ENCODE peak calls at places on chromosomes 11 and 22, in ten cellular contexts. One of them, this sample, is unnamed.

GRCh38 chr11:69442012-69442806 is 39.3 kb upstream of the LINC01488 start:
- DNase-seq in ovary: no peak
- DNase-seq in body of pancreas: no peak
- DNase-seq in adrenal gland: no peak
- DNase-seq in heart left ventricle: peak
- DNase-seq in tibial nerve: no peak
- DNase-seq in IMR-90: no peak
- DNase-seq in transverse colon: no peak
- DNase-seq in sigmoid colon: peak
- DNase-seq in right lobe of liver: peak
- DNase-seq in this sample: no peak

GRCh38 chr22:33922268-33922667 is 2.0 kb upstream of the LARGE1 start:
- DNase-seq in ovary: peak
- DNase-seq in tibial nerve: peak
- DNase-seq in transverse colon: peak
- DNase-seq in adrenal gland: peak
- DNase-seq in IMR-90: peak
- DNase-seq in sigmoid colon: peak
- DNase-seq in heart left ventricle: no peak
- DNase-seq in body of pancreas: peak
- DNase-seq in right lobe of liver: peak
- DNase-seq in this sample: peak

GRCh38 chr11:16891170-16891569 is 123.0 kb downstream of the PLEKHA7 start:
- DNase-seq in body of pancreas: no peak
- DNase-seq in transverse colon: no peak
- DNase-seq in ovary: no peak
- DNase-seq in tibial nerve: no peak
- DNase-seq in heart left ventricle: no peak
- DNase-seq in adrenal gland: no peak
- DNase-seq in sigmoid colon: no peak
- DNase-seq in right lobe of liver: no peak
- DNase-seq in IMR-90: peak
- DNase-seq in this sample: no peak

GRCh38 chr22:37281195-37281594 is 1.1 kb upstream of the CYTH4 start:
- DNase-seq in adrenal gland: no peak
- DNase-seq in IMR-90: no peak
- DNase-seq in sigmoid colon: no peak
- DNase-seq in body of pancreas: no peak
- DNase-seq in transverse colon: no peak
- DNase-seq in right lobe of liver: no peak
- DNase-seq in ovary: no peak
- DNase-seq in heart left ventricle: no peak
- DNase-seq in tibial nerve: no peak
- DNase-seq in this sample: no peak

GRCh38 chr22:28736296-28737155 is 5.1 kb downstream of the CHEK2 start:
- DNase-seq in tibial nerve: no peak
- DNase-seq in adrenal gland: no peak
- DNase-seq in heart left ventricle: no peak
- DNase-seq in ovary: no peak
- DNase-seq in right lobe of liver: no peak
- DNase-seq in transverse colon: no peak
- DNase-seq in IMR-90: no peak
- DNase-seq in body of pancreas: no peak
- DNase-seq in sigmoid colon: no peak
- DNase-seq in this sample: no peak

GRCh38 chr22:50191041-50191740 is 5.5 kb downstream of the TRABD start:
- DNase-seq in tibial nerve: no peak
- DNase-seq in IMR-90: no peak
- DNase-seq in transverse colon: peak
- DNase-seq in ovary: peak
- DNase-seq in sigmoid colon: no peak
- DNase-seq in heart left ventricle: peak
- DNase-seq in adrenal gland: peak
- DNase-seq in body of pancreas: no peak
- DNase-seq in right lobe of liver: no peak
- DNase-seq in this sample: no peak

GRCh38 chr11:112227002-112227401 is 774 bp downstream of the PTS start:
- DNase-seq in body of pancreas: no peak
- DNase-seq in sigmoid colon: no peak
- DNase-seq in heart left ventricle: no peak
- DNase-seq in transverse colon: no peak
- DNase-seq in tibial nerve: no peak
- DNase-seq in ovary: peak
- DNase-seq in right lobe of liver: no peak
- DNase-seq in adrenal gland: no peak
- DNase-seq in IMR-90: peak
- DNase-seq in this sample: no peak

GRCh38 chr22:24446291-24446611 is 18.9 kb downstream of the ADORA2A start:
- DNase-seq in IMR-90: no peak
- DNase-seq in tibial nerve: no peak
- DNase-seq in heart left ventricle: no peak
- DNase-seq in ovary: no peak
- DNase-seq in transverse colon: no peak
- DNase-seq in right lobe of liver: no peak
- DNase-seq in body of pancreas: no peak
- DNase-seq in sigmoid colon: no peak
- DNase-seq in adrenal gland: no peak
- DNase-seq in this sample: no peak

GRCh38 chr22:38792833-38793232 is 1.1 kb downstream of the DNAL4 start:
- DNase-seq in tibial nerve: no peak
- DNase-seq in IMR-90: peak
- DNase-seq in heart left ventricle: no peak
- DNase-seq in right lobe of liver: no peak
- DNase-seq in sigmoid colon: peak
- DNase-seq in ovary: no peak
- DNase-seq in adrenal gland: no peak
- DNase-seq in transverse colon: no peak
- DNase-seq in body of pancreas: no peak
- DNase-seq in this sample: no peak

GRCh38 chr11:118295834-118296454 is 8.6 kb upstream of the CD3E start:
- DNase-seq in right lobe of liver: no peak
- DNase-seq in adrenal gland: no peak
- DNase-seq in sigmoid colon: no peak
- DNase-seq in ovary: no peak
- DNase-seq in heart left ventricle: no peak
- DNase-seq in tibial nerve: no peak
- DNase-seq in IMR-90: peak
- DNase-seq in transverse colon: peak
- DNase-seq in body of pancreas: peak
- DNase-seq in this sample: peak

GRCh38 chr11:46706886-46707285 is 6.1 kb downstream of the ZNF408 start:
- DNase-seq in sigmoid colon: no peak
- DNase-seq in transverse colon: no peak
- DNase-seq in ovary: no peak
- DNase-seq in tibial nerve: no peak
- DNase-seq in right lobe of liver: no peak
- DNase-seq in body of pancreas: no peak
- DNase-seq in heart left ventricle: no peak
- DNase-seq in adrenal gland: no peak
- DNase-seq in IMR-90: no peak
- DNase-seq in this sample: no peak

GRCh38 chr11:57434640-57435546 is 8.0 kb upstream of the SLC43A3 start:
- DNase-seq in sigmoid colon: no peak
- DNase-seq in IMR-90: peak
- DNase-seq in ovary: no peak
- DNase-seq in adrenal gland: no peak
- DNase-seq in heart left ventricle: no peak
- DNase-seq in body of pancreas: no peak
- DNase-seq in right lobe of liver: peak
- DNase-seq in tibial nerve: peak
- DNase-seq in transverse colon: no peak
- DNase-seq in this sample: peak

GRCh38 chr11:19498986-19499669 is 213.5 kb upstream of the NAV2 start:
- DNase-seq in body of pancreas: no peak
- DNase-seq in IMR-90: peak
- DNase-seq in adrenal gland: no peak
- DNase-seq in right lobe of liver: no peak
- DNase-seq in tibial nerve: no peak
- DNase-seq in sigmoid colon: no peak
- DNase-seq in heart left ventricle: no peak
- DNase-seq in transverse colon: no peak
- DNase-seq in ovary: no peak
- DNase-seq in this sample: peak

GRCh38 chr11:123057604-123058305 is 4.2 kb downstream of the HSPA8 start:
- DNase-seq in transverse colon: no peak
- DNase-seq in right lobe of liver: no peak
- DNase-seq in heart left ventricle: no peak
- DNase-seq in tibial nerve: no peak
- DNase-seq in ovary: no peak
- DNase-seq in IMR-90: no peak
- DNase-seq in body of pancreas: no peak
- DNase-seq in adrenal gland: no peak
- DNase-seq in sigmoid colon: no peak
- DNase-seq in this sample: no peak
- H3K27ac ChIP-seq in transverse colon: no peak
- H3K27ac ChIP-seq in right lobe of liver: no peak
- H3K27ac ChIP-seq in heart left ventricle: no peak
- H3K27ac ChIP-seq in tibial nerve: peak
- H3K27ac ChIP-seq in ovary: no peak
- H3K27ac ChIP-seq in IMR-90: no peak
- H3K27ac ChIP-seq in body of pancreas: no peak
- H3K27ac ChIP-seq in adrenal gland: no peak
- H3K27ac ChIP-seq in sigmoid colon: peak
- H3K27ac ChIP-seq in this sample: no peak

DNA sequence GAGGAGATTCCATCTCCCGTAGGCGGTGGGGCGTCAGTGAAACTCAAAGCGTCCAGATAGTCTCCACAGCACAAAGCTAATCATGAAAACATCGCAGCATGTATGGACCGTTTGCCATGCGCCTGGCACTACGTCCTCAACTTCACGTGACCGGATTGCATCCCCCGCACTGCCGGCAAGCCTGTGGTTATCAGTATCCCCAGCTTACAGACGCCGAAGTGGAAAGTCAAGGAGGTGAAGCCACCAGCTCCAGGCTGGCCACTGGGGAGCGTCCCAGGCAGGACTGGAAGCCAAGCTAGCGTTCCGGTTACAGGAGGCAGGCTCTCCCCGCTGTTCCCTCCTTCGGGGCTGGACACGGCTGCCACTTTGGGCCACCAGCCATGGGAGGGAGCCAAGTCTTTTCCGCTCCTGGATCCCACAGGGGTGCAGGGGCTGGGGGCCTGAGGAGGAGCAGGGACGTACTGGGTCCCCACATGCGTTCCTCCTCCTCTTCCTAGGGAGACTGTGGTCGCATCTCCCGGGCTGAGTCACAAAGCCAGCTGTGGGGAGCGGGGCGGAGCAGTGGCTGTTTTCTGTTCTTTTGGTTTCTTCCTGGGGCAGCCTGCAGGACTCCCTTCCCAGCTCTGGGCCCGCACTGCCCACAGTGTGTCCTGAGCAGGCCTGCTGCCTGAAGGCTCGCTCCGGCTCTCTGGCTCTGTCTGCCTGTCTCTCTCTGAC is 4.3 kb upstream of the OSBPL5 start:
- DNase-seq in ovary: no peak
- DNase-seq in right lobe of liver: peak
- DNase-seq in tibial nerve: peak
- DNase-seq in transverse colon: peak
- DNase-seq in IMR-90: peak
- DNase-seq in sigmoid colon: peak
- DNase-seq in adrenal gland: peak
- DNase-seq in body of pancreas: peak
- DNase-seq in heart left ventricle: no peak
- DNase-seq in this sample: peak
- TF ChIP-seq CTCF in ovary: no peak
- TF ChIP-seq CTCF in right lobe of liver: no peak
- TF ChIP-seq CTCF in tibial nerve: no peak
- TF ChIP-seq CTCF in transverse colon: no peak
- TF ChIP-seq CTCF in IMR-90: peak
- TF ChIP-seq CTCF in sigmoid colon: no peak
- TF ChIP-seq CTCF in adrenal gland: no peak
- TF ChIP-seq CTCF in body of pancreas: no peak
- TF ChIP-seq CTCF in heart left ventricle: no peak
- TF ChIP-seq CTCF in this sample: no peak

DNA sequence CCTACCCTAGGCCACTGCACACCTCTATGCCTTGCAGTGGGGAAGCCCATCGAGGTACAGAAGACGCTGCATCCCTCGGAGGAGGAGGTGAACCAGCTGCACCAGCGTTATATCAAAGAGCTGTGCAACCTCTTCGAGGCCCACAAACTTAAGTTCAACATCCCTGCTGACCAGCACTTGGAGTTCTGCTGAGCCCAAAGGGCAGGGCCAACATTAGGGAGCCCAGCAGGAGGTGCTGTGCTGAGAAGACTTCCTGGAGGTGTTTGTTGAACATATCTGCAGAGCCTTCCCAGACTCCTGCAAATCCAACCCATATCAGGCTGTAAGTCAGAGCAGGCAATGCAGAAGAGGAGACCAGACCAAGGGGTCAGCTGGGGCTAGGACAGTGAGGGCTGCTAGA is 13.5 kb downstream of the MOGAT2 start:
- DNase-seq in IMR-90: no peak
- DNase-seq in transverse colon: no peak
- DNase-seq in tibial nerve: no peak
- DNase-seq in sigmoid colon: no peak
- DNase-seq in body of pancreas: no peak
- DNase-seq in ovary: no peak
- DNase-seq in right lobe of liver: no peak
- DNase-seq in adrenal gland: no peak
- DNase-seq in heart left ventricle: no peak
- DNase-seq in this sample: no peak
- TF ChIP-seq POLR2A in IMR-90: no peak
- TF ChIP-seq POLR2A in transverse colon: no peak
- TF ChIP-seq POLR2A in tibial nerve: no peak
- TF ChIP-seq POLR2A in sigmoid colon: no peak
- TF ChIP-seq POLR2A in body of pancreas: no peak
- TF ChIP-seq POLR2A in ovary: no peak
- TF ChIP-seq POLR2A in right lobe of liver: no peak
- TF ChIP-seq POLR2A in adrenal gland: no peak
- TF ChIP-seq POLR2A in heart left ventricle: no peak
- TF ChIP-seq POLR2A in this sample: no peak

GRCh38 chr22:49012695-49013094 is 815.0 kb downstream of the BRD1 start:
- DNase-seq in body of pancreas: no peak
- DNase-seq in right lobe of liver: no peak
- DNase-seq in sigmoid colon: no peak
- DNase-seq in adrenal gland: peak
- DNase-seq in ovary: no peak
- DNase-seq in heart left ventricle: no peak
- DNase-seq in tibial nerve: no peak
- DNase-seq in IMR-90: no peak
- DNase-seq in transverse colon: no peak
- DNase-seq in this sample: no peak

GRCh38 chr22:49013707-49014106 is 814.0 kb downstream of the BRD1 start:
- DNase-seq in right lobe of liver: peak
- DNase-seq in heart left ventricle: no peak
- DNase-seq in tibial nerve: no peak
- DNase-seq in adrenal gland: peak
- DNase-seq in transverse colon: no peak
- DNase-seq in ovary: no peak
- DNase-seq in body of pancreas: no peak
- DNase-seq in IMR-90: no peak
- DNase-seq in sigmoid colon: peak
- DNase-seq in this sample: no peak

GRCh38 chr22:49015993-49016908 is 811.4 kb downstream of the BRD1 start:
- DNase-seq in heart left ventricle: peak
- DNase-seq in tibial nerve: no peak
- DNase-seq in IMR-90: no peak
- DNase-seq in right lobe of liver: peak
- DNase-seq in transverse colon: no peak
- DNase-seq in body of pancreas: peak
- DNase-seq in ovary: peak
- DNase-seq in adrenal gland: peak
- DNase-seq in sigmoid colon: peak
- DNase-seq in this sample: no peak

GRCh38 chr22:49015459-49015858 is 812.2 kb downstream of the BRD1 start:
- DNase-seq in right lobe of liver: peak
- DNase-seq in tibial nerve: no peak
- DNase-seq in body of pancreas: no peak
- DNase-seq in ovary: no peak
- DNase-seq in transverse colon: no peak
- DNase-seq in sigmoid colon: peak
- DNase-seq in heart left ventricle: no peak
- DNase-seq in adrenal gland: peak
- DNase-seq in IMR-90: no peak
- DNase-seq in this sample: no peak

GRCh38 chr22:49014227-49015201 is 813.2 kb downstream of the BRD1 start:
- DNase-seq in adrenal gland: peak
- DNase-seq in body of pancreas: peak
- DNase-seq in heart left ventricle: peak
- DNase-seq in transverse colon: no peak
- DNase-seq in ovary: no peak
- DNase-seq in sigmoid colon: peak
- DNase-seq in IMR-90: no peak
- DNase-seq in tibial nerve: no peak
- DNase-seq in right lobe of liver: peak
- DNase-seq in this sample: no peak
- H3K27ac ChIP-seq in adrenal gland: no peak
- H3K27ac ChIP-seq in body of pancreas: no peak
- H3K27ac ChIP-seq in heart left ventricle: no peak
- H3K27ac ChIP-seq in transverse colon: no peak
- H3K27ac ChIP-seq in ovary: no peak
- H3K27ac ChIP-seq in sigmoid colon: no peak
- H3K27ac ChIP-seq in IMR-90: no peak
- H3K27ac ChIP-seq in tibial nerve: no peak
- H3K27ac ChIP-seq in right lobe of liver: no peak
- H3K27ac ChIP-seq in this sample: no peak